ENCODE peak calls at places on chromosomes 11 and 22, in seven cellular contexts. F is transverse colon, D is nucleus accumbens, Z is mesendoderm, O is upper lobe of right lung, U is cardiac muscle cell, S is heart right ventricle. N is an unnamed sample.

GRCh38 chr11:65591939-65592814 is 3.4 kb downstream of the KCNK7 start:
- DNase-seq in F (peak), U (peak), S (no peak), O (peak), D (no peak), Z (peak), N (no peak)

GRCh38 chr22:20494978-20495860 is at the start of gene KLHL22:
- DNase-seq in D (no peak), O (peak), Z (peak), S (peak), F (peak), U (peak), N (no peak)

GRCh38 chr11:119029340-119030028 is 1.2 kb downstream of the SLC37A4 start:
- DNase-seq in F (peak), O (no peak), D (no peak), Z (peak), U (no peak), S (peak), N (peak)

GRCh38 chr11:46239801-46240061 is 37.7 kb upstream of the CREB3L1 start:
- DNase-seq in O (no peak), D (no peak), F (no peak), U (no peak), S (no peak), Z (no peak), N (no peak)

GRCh38 chr22:42844756-42845155 is 12.3 kb downstream of the ARFGAP3 start:
- DNase-seq in O (no peak), D (no peak), Z (no peak), F (no peak), S (no peak), U (no peak), N (peak)

GRCh38 chr11:73566422-73566821 is 31.5 kb downstream of the FAM168A start:
- DNase-seq in F (no peak), U (no peak), O (no peak), Z (no peak), D (no peak), S (no peak), N (no peak)

GRCh38 chr22:44192098-44192810 is 11.5 kb downstream of the PARVG start:
- DNase-seq in S (no peak), O (no peak), U (no peak), D (no peak), F (no peak), Z (peak), N (no peak)

GRCh38 chr22:32564170-32565001 is 89.8 kb downstream of the FBXO7 start:
- DNase-seq in F (peak), Z (no peak), O (no peak), S (no peak), U (no peak), D (no peak), N (peak)

GRCh38 chr22:38144025-38144405 is 33.5 kb upstream of the BAIAP2L2 start:
- DNase-seq in O (peak), S (no peak), Z (peak), U (no peak), D (no peak), F (no peak), N (no peak)

GRCh38 chr11:27350503-27350902 is 12.5 kb downstream of the CCDC34 start:
- DNase-seq in U (no peak), Z (no peak), D (no peak), O (no peak), S (no peak), F (no peak), N (no peak)

GRCh38 chr11:64854534-64855502 is 10.4 kb upstream of the CDC42BPG start:
- DNase-seq in Z (peak), F (peak), U (no peak), O (peak), S (peak), D (no peak), N (peak)

GRCh38 chr11:75760710-75761493 is 7.7 kb upstream of the DGAT2 start:
- DNase-seq in Z (no peak), U (no peak), F (no peak), S (no peak), D (no peak), O (no peak), N (no peak)

GRCh38 chr11:68002575-68002942 is 1.3 kb downstream of the UNC93B1 start:
- DNase-seq in U (no peak), S (no peak), D (no peak), F (no peak), Z (no peak), O (no peak), N (no peak)